ENCODE peak calls at places on chromosomes 12 and 14, in ten cellular contexts. D is astrocyte of the cerebellum, T is tibial nerve, Z is pancreas, E is transverse colon, F is heart left ventricle, N is brain microvascular endothelial cell, B is psoas muscle, C is HL-60, P is neural crest cell. R is an unnamed sample.

GRCh38 chr12:12779529-12779928 is 5.9 kb upstream of the APOLD1 start:
- DNase-seq in T (no peak), E (no peak), F (no peak), C (no peak), B (no peak), P (no peak), Z (no peak), D (peak; percentile 62), N (peak; percentile 67), R (no peak)

GRCh38 chr12:29780084-29780483 is 3.7 kb downstream of the TMTC1 start:
- DNase-seq in D (no peak), T (no peak), F (no peak), C (no peak), B (no peak), P (no peak), E (no peak), N (no peak), Z (no peak), R (no peak)

GRCh38 chr12:105899589-105899988 is 239.2 kb downstream of the NUAK1 start:
- DNase-seq in N (no peak), C (no peak), T (no peak), F (no peak), Z (no peak), P (no peak), B (no peak), D (no peak), E (no peak), R (no peak)

GRCh38 chr14:99133563-99134332 is 138.2 kb downstream of the BCL11B start:
- DNase-seq in F (peak; percentile 11), P (no peak), D (no peak), B (peak; percentile 74), N (no peak), E (no peak), Z (no peak), C (no peak), T (peak; percentile 4), R (peak; percentile 30)

GRCh38 chr12:102454808-102455760 is 25.3 kb downstream of the IGF1 start:
- DNase-seq in P (no peak), B (no peak), T (peak; percentile 26), F (no peak), Z (no peak), D (no peak), N (no peak), E (peak; percentile 19), C (peak; percentile 65), R (no peak)

GRCh38 chr14:20489093-20489994 is 16.0 kb upstream of the RNASE10 start:
- DNase-seq in D (no peak), Z (no peak), E (no peak), N (no peak), P (no peak), T (no peak), B (no peak), F (peak; percentile 19), C (peak; percentile 89), R (no peak)

GRCh38 chr14:26528415-26529182 is 69.2 kb downstream of the NOVA1 start:
- DNase-seq in E (peak; percentile 22), C (no peak), F (peak; percentile 50), D (peak; percentile 32), Z (no peak), B (peak; percentile 56), N (no peak), T (peak; percentile 20), P (no peak), R (no peak)

GRCh38 chr12:93572712-93573551 is 457 bp downstream of the SOCS2 start:
- DNase-seq in F (peak; percentile 46), T (no peak), C (no peak), D (no peak), P (peak; percentile 44), B (peak; percentile 67), N (no peak), E (peak; percentile 41), Z (peak; percentile 65), R (peak; percentile 16)

GRCh38 chr12:125861299-125862281 is 796.4 kb downstream of the AACS start:
- DNase-seq in C (no peak), Z (peak; percentile 96), F (peak; percentile 53), E (peak; percentile 7), N (no peak), P (no peak), D (no peak), T (peak; percentile 24), B (peak; percentile 77), R (no peak)

GRCh38 chr12:107318804-107319535 is 225.6 kb upstream of the CRY1 start:
- DNase-seq in N (peak; percentile 50), T (no peak), F (no peak), D (no peak), P (peak; percentile 32), E (peak; percentile 11), B (peak; percentile 48), C (peak; percentile 49), Z (peak; percentile 66), R (no peak)

GRCh38 chr12:88955541-88955940 is 375.3 kb upstream of the KITLG start:
- DNase-seq in N (no peak), T (no peak), P (no peak), E (no peak), C (no peak), B (no peak), F (no peak), D (no peak), Z (no peak), R (no peak)

GRCh38 chr12:92417343-92417742 is 271.7 kb upstream of the BTG1 start:
- DNase-seq in Z (no peak), F (no peak), P (no peak), D (no peak), B (no peak), C (no peak), N (no peak), E (no peak), T (no peak), R (no peak)

GRCh38 chr14:104216457-104216856 is 78.1 kb downstream of the KIF26A start:
- DNase-seq in F (no peak), D (no peak), Z (peak; percentile 39), E (no peak), T (no peak), N (no peak), C (no peak), B (peak; percentile 12), P (no peak), R (no peak)

GRCh38 chr14:101458536-101459391 is 102.5 kb upstream of the DIO3 start:
- DNase-seq in E (no peak), F (no peak), N (no peak), B (no peak), P (peak; percentile 21), T (no peak), C (no peak), Z (no peak), D (no peak), R (no peak)

GRCh38 chr12:70692681-70693288 is 55.6 kb upstream of the PTPRB start:
- DNase-seq in E (no peak), Z (no peak), D (peak; percentile 5), B (no peak), N (peak; percentile 49), T (no peak), C (no peak), P (no peak), F (no peak), R (no peak)

GRCh38 chr14:67461341-67461985 is 27.1 kb downstream of the TMEM229B start:
- DNase-seq in E (no peak), C (no peak), B (no peak), F (no peak), Z (peak; percentile 30), D (no peak), P (no peak), N (peak; percentile 9), T (no peak), R (no peak)

GRCh38 chr12:123801573-123802178 is 39.6 kb downstream of the DNAH10 start:
- DNase-seq in N (no peak), C (no peak), T (no peak), P (no peak), E (no peak), F (no peak), D (peak; percentile 11), B (no peak), Z (no peak), R (no peak)

GRCh38 chr12:124819525-124819924 is 44.1 kb downstream of the SCARB1 start:
- DNase-seq in P (no peak), F (no peak), Z (no peak), E (no peak), D (no peak), T (no peak), B (no peak), N (no peak), C (no peak), R (no peak)

GRCh38 chr12:51388066-51388799 is 3.0 kb downstream of the GALNT6 start:
- DNase-seq in N (no peak), Z (no peak), T (no peak), F (no peak), P (no peak), E (no peak), D (peak; percentile 24), C (peak; percentile 89), B (no peak), R (no peak)

DNA sequence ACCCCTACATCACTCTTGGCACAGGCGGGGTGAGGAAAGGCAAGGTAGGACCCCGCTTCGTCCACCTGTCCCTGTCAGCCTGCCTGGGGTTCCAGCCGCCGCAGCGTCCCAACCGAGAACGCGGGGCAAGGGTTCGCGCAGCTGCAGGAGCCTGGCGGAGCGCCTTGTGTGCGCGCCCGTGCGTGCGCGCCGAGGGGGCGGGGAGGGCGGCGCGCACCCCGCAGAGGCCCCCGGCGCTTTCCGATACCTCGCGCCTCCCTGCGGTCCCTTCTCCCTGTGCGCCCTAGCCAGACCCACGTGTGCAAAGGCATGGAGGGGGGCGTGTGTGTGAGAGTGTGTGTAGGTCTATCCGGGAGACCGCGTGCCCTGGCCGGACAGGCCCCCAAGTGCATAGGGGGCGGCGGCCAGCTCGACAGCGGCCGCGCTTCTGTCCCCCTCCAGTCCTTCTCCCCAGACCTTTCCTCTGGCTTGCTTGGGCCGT is 122.4 kb downstream of the TSPAN9 start:
- DNase-seq in P (peak; percentile 33), D (no peak), Z (no peak), T (no peak), B (no peak), F (no peak), N (peak; percentile 47), C (no peak), E (no peak), R (no peak)
- TF ChIP-seq CTCF in P (no peak), D (no peak), Z (no peak), T (no peak), B (no peak), F (no peak), N (no peak), C (no peak), E (no peak), R (no peak)

GRCh38 chr12:42237052-42237852 is 796 bp downstream of the YAF2 start:
- DNase-seq in T (peak; percentile 37), C (peak; percentile 82), P (peak; percentile 59), E (peak; percentile 82), D (peak; percentile 37), Z (peak; percentile 84), B (peak; percentile 90), N (peak; percentile 69), F (peak; percentile 75), R (peak; percentile 66)
- TF ChIP-seq CTCF in T (peak; percentile 35), C (no peak), P (peak; percentile 61), E (peak; percentile 54), D (peak; percentile 52), Z (no peak), B (peak; percentile 49), N (peak; percentile 59), F (no peak), R (peak; percentile 56)

GRCh38 chr12:77488041-77488620 is 342.6 kb upstream of the NAV3 start:
- DNase-seq in F (no peak), P (no peak), E (no peak), C (no peak), N (peak; percentile 18), Z (no peak), B (no peak), D (peak; percentile 57), T (no peak), R (no peak)
- TF ChIP-seq CTCF in F (no peak), P (no peak), E (no peak), C (no peak), N (no peak), Z (no peak), B (no peak), D (no peak), T (no peak), R (no peak)

GRCh38 chr12:110403146-110403974 is at the start of gene ANAPC7:
- DNase-seq in C (peak; percentile 92), F (peak; percentile 91), Z (peak; percentile 91), D (peak; percentile 88), E (peak; percentile 92), P (peak; percentile 89), N (peak; percentile 90), T (peak; percentile 83), B (peak; percentile 97), R (peak; percentile 86)
- TF ChIP-seq CTCF in C (no peak), F (no peak), Z (no peak), D (peak; percentile 15), E (peak; percentile 2), P (no peak), N (peak; percentile 20), T (peak; percentile 32), B (peak; percentile 3), R (no peak)